ENCODE peak calls at places on chromosome 18, in ten cellular contexts. N is body of pancreas, P is tibial nerve, H is K562, M is A549, Z is uterus, T is ovary, X is Peyer's patch, C is prostate gland, Q is HCT116. A is an unnamed sample.

GRCh38 chr18:55161966-55162365 is 202.7 kb upstream of the CCDC68 start:
- DNase-seq in N (no peak), P (no peak), H (no peak), M (no peak), Z (no peak), T (no peak), X (no peak), C (no peak), Q (no peak), A (no peak)

GRCh38 chr18:8752329-8752728 is 47.0 kb downstream of the MTCL1 start:
- DNase-seq in N (no peak), P (no peak), H (no peak), M (no peak), Z (no peak), T (no peak), X (no peak), C (no peak), Q (no peak), A (no peak)

GRCh38 chr18:58669731-58670379 is 1.4 kb upstream of the MALT1 start:
- DNase-seq in N (no peak), P (no peak), H (no peak), M (peak; percentile 54), Z (no peak), T (no peak), X (no peak), C (peak; percentile 45), Q (peak; percentile 78), A (no peak)

GRCh38 chr18:3554091-3554601 is 104.2 kb downstream of the TGIF1 start:
- DNase-seq in N (no peak), P (no peak), H (no peak), M (no peak), Z (no peak), T (no peak), X (no peak), C (no peak), Q (no peak), A (no peak)

GRCh38 chr18:28073658-28074057 is 103.3 kb downstream of the CDH2 start:
- DNase-seq in N (no peak), P (no peak), H (no peak), M (no peak), Z (no peak), T (no peak), X (no peak), C (no peak), Q (no peak), A (no peak)

GRCh38 chr18:36850527-36851201 is 21.7 kb downstream of the KIAA1328 start:
- DNase-seq in N (no peak), P (no peak), H (no peak), M (no peak), Z (no peak), T (no peak), X (no peak), C (no peak), Q (peak; percentile 4), A (no peak)

GRCh38 chr18:76686737-76687231 is 135.6 kb upstream of the ZNF236 start:
- DNase-seq in N (peak; percentile 61), P (peak; percentile 73), H (no peak), M (peak; percentile 49), Z (peak; percentile 94), T (peak; percentile 68), X (no peak), C (peak; percentile 53), Q (peak; percentile 44), A (peak; percentile 52)

GRCh38 chr18:77055429-77056310 is 76.9 kb downstream of the MBP start:
- DNase-seq in N (no peak), P (no peak), H (no peak), M (no peak), Z (no peak), T (no peak), X (peak; percentile 81), C (no peak), Q (no peak), A (no peak)

GRCh38 chr18:24428709-24429108 is 2.2 kb downstream of the IMPACT start:
- DNase-seq in N (no peak), P (no peak), H (no peak), M (no peak), Z (no peak), T (no peak), X (no peak), C (no peak), Q (no peak), A (no peak)

GRCh38 chr18:57434177-57434535 is 1.0 kb upstream of the ONECUT2 start:
- DNase-seq in N (no peak), P (no peak), H (no peak), M (no peak), Z (no peak), T (no peak), X (no peak), C (no peak), Q (no peak), A (no peak)

GRCh38 chr18:36424741-36425142 is 127.2 kb downstream of the FHOD3 start:
- DNase-seq in N (no peak), P (no peak), H (peak; percentile 48), M (no peak), Z (no peak), T (no peak), X (no peak), C (no peak), Q (peak; percentile 29), A (no peak)

GRCh38 chr18:62523631-62524442 is 1.0 kb downstream of the ZCCHC2 start:
- DNase-seq in N (peak; percentile 67), P (peak; percentile 15), H (peak; percentile 12), M (peak; percentile 6), Z (peak; percentile 50), T (peak; percentile 48), X (peak; percentile 49), C (peak; percentile 27), Q (no peak), A (peak; percentile 48)

GRCh38 chr18:59685501-59685900 is 11.7 kb downstream of the CCBE1 start:
- DNase-seq in N (no peak), P (no peak), H (no peak), M (no peak), Z (no peak), T (no peak), X (no peak), C (no peak), Q (no peak), A (no peak)

GRCh38 chr18:69757733-69758132 is 189.9 kb downstream of the CD226 start:
- DNase-seq in N (no peak), P (no peak), H (no peak), M (no peak), Z (no peak), T (no peak), X (no peak), C (no peak), Q (no peak), A (no peak)

GRCh38 chr18:54558609-54559585 is 32.1 kb upstream of the DYNAP start:
- DNase-seq in N (peak; percentile 28), P (peak; percentile 12), H (peak; percentile 23), M (peak; percentile 5), Z (no peak), T (no peak), X (no peak), C (no peak), Q (no peak), A (no peak)

GRCh38 chr18:23239350-23239692 is 104.0 kb downstream of the CABLES1 start:
- DNase-seq in N (no peak), P (no peak), H (no peak), M (no peak), Z (no peak), T (no peak), X (no peak), C (no peak), Q (no peak), A (no peak)

GRCh38 chr18:23238651-23239349 is 103.5 kb downstream of the CABLES1 start:
- DNase-seq in N (no peak), P (no peak), H (no peak), M (no peak), Z (no peak), T (no peak), X (no peak), C (no peak), Q (no peak), A (no peak)

GRCh38 chr18:23238152-23238531 is 102.9 kb downstream of the CABLES1 start:
- DNase-seq in N (no peak), P (peak; percentile 57), H (no peak), M (no peak), Z (peak; percentile 71), T (peak; percentile 48), X (no peak), C (peak; percentile 49), Q (no peak), A (peak; percentile 27)

GRCh38 chr18:23239885-23240608 is 104.8 kb downstream of the CABLES1 start:
- DNase-seq in N (no peak), P (no peak), H (no peak), M (no peak), Z (no peak), T (no peak), X (no peak), C (no peak), Q (no peak), A (no peak)

DNA sequence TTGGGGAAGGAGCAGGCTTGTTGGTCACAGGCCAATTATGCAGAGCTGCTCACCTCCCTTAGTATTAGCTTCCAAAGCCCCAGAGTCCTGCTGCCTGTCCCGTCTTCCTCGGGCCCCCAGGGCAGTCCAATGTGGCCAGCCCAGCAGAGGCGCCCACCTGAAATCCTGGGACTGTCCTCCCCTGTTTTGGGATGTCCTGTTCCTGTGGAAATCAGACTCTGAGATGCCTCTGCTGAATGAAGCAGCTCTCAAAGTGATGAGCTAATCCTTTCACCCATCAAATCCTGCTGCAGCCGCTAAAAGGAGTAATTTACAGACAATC is 105.3 kb downstream of the CABLES1 start:
- DNase-seq in N (no peak), P (no peak), H (no peak), M (no peak), Z (no peak), T (no peak), X (no peak), C (no peak), Q (no peak), A (no peak)
- H3K4me1 ChIP-seq in N (no peaks in the 10 kb centered on the region), P (peaks cover 19% of the 10 kb centered on the region), H (peaks cover 5% of the 10 kb centered on the region), M (no peaks in the 10 kb centered on the region), Z (no peaks in the 10 kb centered on the region), T (peaks cover 9% of the 10 kb centered on the region), X (no peaks in the 10 kb centered on the region), C (peaks cover 3% of the 10 kb centered on the region), Q (no peaks in the 10 kb centered on the region), A (peaks cover 9% of the 10 kb centered on the region)

GRCh38 chr18:47054369-47054768 is 18.9 kb upstream of the ELOA2 start:
- DNase-seq in N (no peak), P (no peak), H (no peak), M (no peak), Z (no peak), T (no peak), X (no peak), C (no peak), Q (no peak), A (no peak)
- TF ChIP-seq POLR2A in N (no peak), P (no peak), H (no peak), M (no peak), Z (no peak), T (no peak), X (no peak), C (no peak), Q (no peak), A (no peak)

GRCh38 chr18:34659579-34660517 is 50.2 kb upstream of the DTNA start:
- DNase-seq in N (peak; percentile 90), P (peak; percentile 84), H (no peak), M (peak; percentile 33), Z (peak; percentile 84), T (peak; percentile 83), X (peak; percentile 30), C (peak; percentile 15), Q (peak; percentile 56), A (peak; percentile 73)
- TF ChIP-seq CTCF in N (no peak), P (no peak), H (no peak), M (no peak), Z (no peak), T (no peak), X (no peak), C (no peak), Q (no peak), A (no peak)

GRCh38 chr18:9762561-9762960 is 54.5 kb downstream of the RAB31 start:
- DNase-seq in N (no peak), P (no peak), H (peak; percentile 36), M (no peak), Z (no peak), T (no peak), X (no peak), C (no peak), Q (no peak), A (no peak)
- H3K4me1 ChIP-seq in N (no peaks in the 10 kb centered on the region), P (no peaks in the 10 kb centered on the region), H (peaks cover 30% of the 10 kb centered on the region), M (peaks cover 9% of the 10 kb centered on the region), Z (peaks cover 8% of the 10 kb centered on the region), T (no peaks in the 10 kb centered on the region), X (no peaks in the 10 kb centered on the region), C (no peaks in the 10 kb centered on the region), Q (no peaks in the 10 kb centered on the region), A (no peaks in the 10 kb centered on the region)

A was measured in transverse colon.